ENCODE peak calls at places on chromosomes 5 and 9, in five cellular contexts. E is H1, V is Panc1, I is HCT116, Z is SK-N-SH. T is an unnamed sample.

GRCh38 chr5:176738851-176739250 is 71.5 kb upstream of the UNC5A start:
- DNase-seq in E (no peak), V (no peak), I (no peak), Z (peak), T (no peak)

GRCh38 chr5:90792725-90793124 is 234.1 kb downstream of the ADGRV1 start:
- DNase-seq in E (no peak), V (no peak), I (no peak), Z (no peak), T (no peak)

GRCh38 chr9:136399176-136400037 is 563 bp downstream of the SNAPC4 start:
- DNase-seq in E (no peak), V (no peak), I (no peak), Z (peak), T (no peak)

GRCh38 chr5:77898385-77898784 is 122.2 kb upstream of the TBCA start:
- DNase-seq in E (no peak), V (no peak), I (no peak), Z (no peak), T (no peak)

GRCh38 chr9:133731876-133732321 is 6.3 kb downstream of the SARDH start:
- DNase-seq in E (no peak), V (no peak), I (peak), Z (peak), T (no peak)

GRCh38 chr9:136521541-136521940 is 24.3 kb downstream of the NOTCH1 start:
- DNase-seq in E (no peak), V (no peak), I (no peak), Z (no peak), T (no peak)

GRCh38 chr9:93247099-93247865 is 63.3 kb downstream of the WNK2 start:
- DNase-seq in E (no peak), V (no peak), I (no peak), Z (no peak), T (no peak)

GRCh38 chr5:919356-920000 is 26.8 kb downstream of the TRIP13 start:
- DNase-seq in E (no peak), V (no peak), I (no peak), Z (no peak), T (no peak)

GRCh38 chr9:36717276-36717675 is 144.6 kb downstream of the MELK start:
- DNase-seq in E (no peak), V (no peak), I (no peak), Z (no peak), T (no peak)

GRCh38 chr5:34499001-34499734 is 157.0 kb upstream of the RAI14 start:
- DNase-seq in E (no peak), V (peak), I (no peak), Z (no peak), T (no peak)

GRCh38 chr9:12464910-12465512 is 228.2 kb upstream of the TYRP1 start:
- DNase-seq in E (no peak), V (no peak), I (no peak), Z (peak), T (peak)

GRCh38 chr9:3756071-3756470 is 230.3 kb upstream of the RFX3 start:
- DNase-seq in E (no peak), V (no peak), I (no peak), Z (no peak), T (no peak)

GRCh38 chr9:116096046-116096445 is 57.5 kb upstream of the PAPPA start:
- DNase-seq in E (no peak), V (no peak), I (no peak), Z (no peak), T (no peak)

GRCh38 chr5:1386274-1386717 is 41.4 kb upstream of the CLPTM1L start:
- DNase-seq in E (no peak), V (no peak), I (no peak), Z (peak), T (no peak)

GRCh38 chr5:10441992-10442435 is 335 bp downstream of the ROPN1L start:
- DNase-seq in E (no peak), V (no peak), I (no peak), Z (no peak), T (no peak)

GRCh38 chr5:105230516-105230915 is 1667.9 kb upstream of the NUDT12 start:
- DNase-seq in E (no peak), V (no peak), I (no peak), Z (no peak), T (no peak)

GRCh38 chr9:114281421-114282103 is 41.3 kb upstream of the ORM1 start:
- DNase-seq in E (no peak), V (no peak), I (no peak), Z (peak), T (no peak)

GRCh38 chr5:116440329-116440895 is 134.2 kb downstream of the SEMA6A start:
- DNase-seq in E (no peak), V (no peak), I (no peak), Z (no peak), T (no peak)

GRCh38 chr5:169647566-169647965 is 10.5 kb downstream of the DOCK2 start:
- DNase-seq in E (no peak), V (no peak), I (no peak), Z (no peak), T (no peak)

GRCh38 chr5:172806897-172807672 is 27.0 kb upstream of the ERGIC1 start:
- DNase-seq in E (peak), V (no peak), I (peak), Z (no peak), T (no peak)

GRCh38 chr5:157120102-157120501 is 11.3 kb upstream of the HAVCR2 start:
- DNase-seq in E (no peak), V (no peak), I (no peak), Z (no peak), T (no peak)

GRCh38 chr9:117825609-117826347 is 121.6 kb downstream of the TLR4 start:
- DNase-seq in E (no peak), V (no peak), I (no peak), Z (no peak), T (no peak)

GRCh38 chr5:10329808-10330481 is 22.2 kb upstream of the CMBL start:
- DNase-seq in E (no peak), V (no peak), I (no peak), Z (peak), T (no peak)

GRCh38 chr5:128895122-128895521 is 70.2 kb upstream of the SLC27A6 start:
- DNase-seq in E (no peak), V (no peak), I (no peak), Z (no peak), T (no peak)

GRCh38 chr5:30040483-30041116 is 1152.9 kb upstream of the CDH6 start:
- DNase-seq in E (peak), V (peak), I (peak), Z (peak), T (peak)

GRCh38 chr5:168106008-168106761 is 185.3 kb upstream of the WWC1 start:
- DNase-seq in E (no peak), V (no peak), I (no peak), Z (no peak), T (no peak)

GRCh38 chr9:85527331-85528015 is 214.3 kb downstream of the AGTPBP1 start:
- DNase-seq in E (no peak), V (no peak), I (no peak), Z (no peak), T (no peak)

GRCh38 chr5:463952-464351 is 21.0 kb downstream of the EXOC3 start:
- DNase-seq in E (no peak), V (no peak), I (no peak), Z (no peak), T (no peak)

GRCh38 chr5:112070022-112070421 is 313.0 kb upstream of the NREP start:
- DNase-seq in E (peak), V (no peak), I (no peak), Z (peak), T (no peak)

GRCh38 chr9:72474676-72475075 is 46.7 kb upstream of the TMC1 start:
- DNase-seq in E (no peak), V (no peak), I (no peak), Z (no peak), T (no peak)

DNA sequence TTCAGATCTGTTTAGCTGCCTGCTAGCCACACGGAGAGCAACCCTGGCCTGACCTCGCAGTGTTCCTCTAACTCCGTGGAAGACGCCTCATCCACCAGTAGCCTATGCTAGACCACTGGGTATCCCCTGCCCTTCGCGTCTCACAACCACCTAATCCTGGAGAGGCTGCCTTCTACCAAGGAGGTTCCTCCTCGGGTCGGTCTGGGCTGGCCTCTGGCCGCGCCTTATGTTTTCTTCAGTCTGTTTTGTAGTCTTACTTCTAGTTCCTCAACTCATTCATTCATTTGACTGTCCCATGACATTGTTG is 1.6 kb upstream of the TPM2 start:
- DNase-seq in E (no peak), V (no peak), I (no peak), Z (no peak), T (no peak)
- H3K4me3 ChIP-seq in E (peak), V (peak), I (peak), Z (peak), T (peak)

GRCh38 chr5:72955143-72955767 is 586 bp upstream of the FCHO2 start:
- DNase-seq in E (no peak), V (no peak), I (no peak), Z (no peak), T (no peak)

GRCh38 chr5:72951850-72952468 is 3.9 kb upstream of the FCHO2 start:
- DNase-seq in E (no peak), V (peak), I (peak), Z (no peak), T (no peak)

GRCh38 chr5:72947523-72947922 is 8.3 kb upstream of the FCHO2 start:
- DNase-seq in E (no peak), V (no peak), I (no peak), Z (no peak), T (no peak)

GRCh38 chr5:72954389-72954788 is 1.5 kb upstream of the FCHO2 start:
- DNase-seq in E (no peak), V (no peak), I (no peak), Z (no peak), T (no peak)

GRCh38 chr5:72949481-72949880 is 6.4 kb upstream of the FCHO2 start:
- DNase-seq in E (no peak), V (no peak), I (no peak), Z (no peak), T (no peak)
- TF ChIP-seq POLR2AphosphoS5 in E (no peak), V (no peak), I (no peak), Z (no peak), T (no peak)

DNA sequence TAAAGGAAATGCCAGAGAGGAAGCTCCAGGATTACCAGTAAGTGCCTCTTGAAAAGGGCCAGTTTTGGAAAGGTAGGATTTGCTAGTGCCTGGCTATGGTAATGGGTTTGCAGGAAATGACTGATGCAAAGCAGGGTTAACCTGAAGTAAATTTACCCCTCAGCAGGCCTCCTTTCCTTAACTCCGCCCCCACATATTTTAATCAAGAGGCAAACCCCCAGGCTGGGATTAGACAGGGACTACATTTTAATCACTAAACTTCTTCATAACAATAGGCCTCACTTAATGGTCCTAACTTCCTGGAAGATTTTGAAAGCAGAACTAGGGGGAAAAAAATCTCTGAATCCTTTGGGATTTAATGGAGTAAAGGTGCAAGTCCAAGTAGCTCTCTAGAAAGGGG is 10.2 kb upstream of the SLC1A3 start:
- DNase-seq in E (no peak), V (no peak), I (no peak), Z (no peak), T (no peak)
- H3K4me3 ChIP-seq in E (no peak), V (no peak), I (no peak), Z (no peak), T (no peak)

DNA sequence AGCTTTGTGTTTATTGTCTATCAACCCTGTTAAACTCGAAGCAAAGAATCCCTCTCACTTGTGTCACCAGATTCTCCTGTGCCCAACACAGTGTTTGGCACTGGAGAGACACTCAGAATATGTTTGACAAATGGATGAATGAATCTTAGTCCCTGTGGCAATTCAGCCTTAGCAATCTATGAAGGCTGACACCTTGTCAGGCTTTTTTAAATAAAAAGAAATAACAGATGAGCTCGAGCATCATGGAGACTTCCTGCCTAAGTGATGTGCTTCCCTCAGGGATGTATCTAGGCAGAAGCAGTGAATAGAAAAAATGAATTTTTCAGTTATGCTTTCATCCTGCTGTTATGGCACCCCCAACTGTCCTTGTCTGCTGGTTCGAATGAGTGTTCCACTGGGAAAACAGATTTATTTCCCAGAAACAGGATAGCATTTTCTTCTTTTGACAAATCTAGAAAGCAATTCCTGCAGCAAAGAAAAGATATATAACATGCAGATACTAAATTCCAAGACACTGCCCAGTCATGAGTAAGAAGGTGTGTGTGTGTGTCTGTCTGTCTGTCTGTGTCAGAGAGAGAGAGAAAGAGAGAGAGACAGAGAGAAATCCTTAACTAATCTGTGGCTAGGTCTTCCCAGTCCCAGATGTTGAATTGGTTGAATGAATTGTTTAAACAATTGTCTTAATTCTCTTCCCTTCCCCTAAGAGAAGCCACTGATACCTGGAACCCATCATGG is 16.7 kb downstream of the MAMDC2 start:
- DNase-seq in E (no peak), V (no peak), I (no peak), Z (no peak), T (no peak)
- TF ChIP-seq POLR2AphosphoS5 in E (no peak), V (no peak), I (no peak), Z (no peak), T (no peak)